ENCODE peak calls at places on chromosomes 2 and 18, in four cellular contexts. One of them, this sample, is unnamed.

GRCh38 chr18:11994346-11994707 is 13.0 kb downstream of the IMPA2 start:
- DNase-seq in heart left ventricle: no peak
- DNase-seq in A549: peak; percentile 23
- DNase-seq in tibial nerve: no peak
- DNase-seq in this sample: peak; percentile 71

GRCh38 chr2:390959-391358 is 103.1 kb upstream of the ALKAL2 start:
- DNase-seq in heart left ventricle: no peak
- DNase-seq in A549: no peak
- DNase-seq in tibial nerve: no peak
- DNase-seq in this sample: no peak

GRCh38 chr18:59742325-59743111 is 45.3 kb upstream of the CCBE1 start:
- DNase-seq in heart left ventricle: peak; percentile 48
- DNase-seq in A549: no peak
- DNase-seq in tibial nerve: no peak
- DNase-seq in this sample: no peak

GRCh38 chr2:226677080-226677479 is 122.5 kb downstream of the IRS1 start:
- DNase-seq in heart left ventricle: no peak
- DNase-seq in A549: no peak
- DNase-seq in tibial nerve: no peak
- DNase-seq in this sample: no peak

GRCh38 chr18:49048361-49048760 is 97.6 kb upstream of the SMAD7 start:
- DNase-seq in heart left ventricle: no peak
- DNase-seq in A549: no peak
- DNase-seq in tibial nerve: no peak
- DNase-seq in this sample: no peak

GRCh38 chr2:100513650-100514049 is 43.4 kb downstream of the NMS start:
- DNase-seq in heart left ventricle: no peak
- DNase-seq in A549: no peak
- DNase-seq in tibial nerve: no peak
- DNase-seq in this sample: no peak

GRCh38 chr2:182499706-182500470 is 73.1 kb upstream of the PDE1A start:
- DNase-seq in heart left ventricle: peak; percentile 54
- DNase-seq in A549: no peak
- DNase-seq in tibial nerve: no peak
- DNase-seq in this sample: no peak

GRCh38 chr2:124996406-124996805 is 971.3 kb downstream of the CNTNAP5 start:
- DNase-seq in heart left ventricle: no peak
- DNase-seq in A549: no peak
- DNase-seq in tibial nerve: no peak
- DNase-seq in this sample: no peak

GRCh38 chr2:233331536-233331935 is 22.8 kb upstream of the DGKD start:
- DNase-seq in heart left ventricle: peak; percentile 73
- DNase-seq in A549: no peak
- DNase-seq in tibial nerve: peak; percentile 16
- DNase-seq in this sample: no peak

GRCh38 chr2:238274152-238274865 is 14.1 kb downstream of the PER2 start:
- DNase-seq in heart left ventricle: peak; percentile 9
- DNase-seq in A549: no peak
- DNase-seq in tibial nerve: no peak
- DNase-seq in this sample: no peak

GRCh38 chr2:214038186-214038585 is 372.7 kb upstream of the VWC2L start:
- DNase-seq in heart left ventricle: no peak
- DNase-seq in A549: no peak
- DNase-seq in tibial nerve: no peak
- DNase-seq in this sample: no peak

GRCh38 chr2:212712991-212713390 is 174.4 kb upstream of the ERBB4 start:
- DNase-seq in heart left ventricle: no peak
- DNase-seq in A549: no peak
- DNase-seq in tibial nerve: no peak
- DNase-seq in this sample: no peak

GRCh38 chr2:71453404-71454220 is at the start of gene DYSF:
- DNase-seq in heart left ventricle: peak; percentile 80
- DNase-seq in A549: no peak
- DNase-seq in tibial nerve: no peak
- DNase-seq in this sample: no peak

GRCh38 chr18:24679062-24679461 is 218.6 kb downstream of the HRH4 start:
- DNase-seq in heart left ventricle: no peak
- DNase-seq in A549: no peak
- DNase-seq in tibial nerve: no peak
- DNase-seq in this sample: no peak

GRCh38 chr2:20093263-20094141 is 42.1 kb upstream of the LAPTM4A start:
- DNase-seq in heart left ventricle: peak; percentile 80
- DNase-seq in A549: peak; percentile 76
- DNase-seq in tibial nerve: peak; percentile 44
- DNase-seq in this sample: no peak

GRCh38 chr2:195636890-195637289 is 20.1 kb upstream of the SLC39A10 start:
- DNase-seq in heart left ventricle: no peak
- DNase-seq in A549: no peak
- DNase-seq in tibial nerve: no peak
- DNase-seq in this sample: no peak

DNA sequence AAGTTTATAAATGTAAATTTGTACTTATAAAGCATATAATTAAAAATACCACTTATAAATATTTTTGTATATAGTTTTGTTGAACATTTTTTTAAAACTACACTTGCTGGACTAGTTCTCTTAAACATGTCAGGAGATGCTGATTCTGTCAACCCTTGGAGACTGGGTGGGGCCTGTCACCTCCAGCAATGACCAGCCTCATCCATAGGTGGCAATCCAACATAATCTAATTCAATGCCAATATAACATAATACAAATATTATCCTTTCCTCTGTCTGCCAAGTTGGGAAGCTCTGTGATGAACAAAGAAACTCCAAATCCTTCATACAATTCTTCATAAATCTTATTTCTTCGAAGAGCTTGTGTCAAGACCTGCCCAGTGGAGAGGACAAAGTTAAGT is 140.4 kb downstream of the RBMS1 start:
- DNase-seq in heart left ventricle: no peak
- DNase-seq in A549: no peak
- DNase-seq in tibial nerve: no peak
- DNase-seq in this sample: no peak
- TF ChIP-seq CTCF in heart left ventricle: no peak
- TF ChIP-seq CTCF in A549: peak; percentile 50
- TF ChIP-seq CTCF in tibial nerve: no peak
- TF ChIP-seq CTCF in this sample: no peak

GRCh38 chr2:221415789-221416188 is 156.3 kb downstream of the EPHA4 start:
- DNase-seq in heart left ventricle: no peak
- DNase-seq in A549: no peak
- DNase-seq in tibial nerve: no peak
- DNase-seq in this sample: no peak
- H3K4me1 ChIP-seq in heart left ventricle: no peaks in the 10 kb centered on the region
- H3K4me1 ChIP-seq in A549: no peaks in the 10 kb centered on the region
- H3K4me1 ChIP-seq in tibial nerve: no peaks in the 10 kb centered on the region
- H3K4me1 ChIP-seq in this sample: no peaks in the 10 kb centered on the region

GRCh38 chr18:9737814-9738160 is 29.7 kb downstream of the RAB31 start:
- DNase-seq in heart left ventricle: no peak
- DNase-seq in A549: no peak
- DNase-seq in tibial nerve: no peak
- DNase-seq in this sample: peak; percentile 63
- H3K27ac ChIP-seq in heart left ventricle: no peak overlapping the region
- H3K27ac ChIP-seq in A549: peak overlapping the region; percentile 14
- H3K27ac ChIP-seq in tibial nerve: no peak overlapping the region
- H3K27ac ChIP-seq in this sample: no peak overlapping the region

GRCh38 chr2:38971377-38971776 is 81.7 kb downstream of the ARHGEF33 start:
- DNase-seq in heart left ventricle: no peak
- DNase-seq in A549: no peak
- DNase-seq in tibial nerve: no peak
- DNase-seq in this sample: no peak

GRCh38 chr2:38978504-38978903 is 88.8 kb downstream of the ARHGEF33 start:
- DNase-seq in heart left ventricle: no peak
- DNase-seq in A549: no peak
- DNase-seq in tibial nerve: no peak
- DNase-seq in this sample: no peak

GRCh38 chr2:38973266-38973665 is 83.6 kb downstream of the ARHGEF33 start:
- DNase-seq in heart left ventricle: no peak
- DNase-seq in A549: no peak
- DNase-seq in tibial nerve: no peak
- DNase-seq in this sample: no peak

GRCh38 chr2:38977047-38977446 is 87.4 kb downstream of the ARHGEF33 start:
- DNase-seq in heart left ventricle: no peak
- DNase-seq in A549: no peak
- DNase-seq in tibial nerve: no peak
- DNase-seq in this sample: no peak

DNA sequence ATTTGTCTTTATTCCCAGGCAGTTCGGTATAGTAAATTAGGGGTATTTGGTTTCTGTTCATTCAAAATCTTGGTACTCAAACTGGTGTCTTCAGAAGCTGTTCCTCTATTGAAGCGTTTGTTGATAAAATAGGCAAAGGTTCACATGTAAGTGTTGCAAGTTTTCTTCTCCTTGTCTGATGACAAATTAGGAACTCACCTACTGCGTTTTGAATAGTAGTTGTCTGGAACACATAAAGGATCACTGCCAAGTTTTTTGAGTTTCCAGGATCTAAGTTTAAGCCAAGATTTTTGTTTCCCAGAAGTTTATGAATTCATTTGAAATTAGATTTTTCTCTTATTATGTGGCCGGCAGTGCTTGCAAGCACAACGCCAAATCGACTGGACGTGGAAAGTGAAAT is 85.3 kb downstream of the ARHGEF33 start:
- DNase-seq in heart left ventricle: no peak
- DNase-seq in A549: no peak
- DNase-seq in tibial nerve: no peak
- DNase-seq in this sample: no peak
- TF ChIP-seq CTCF in heart left ventricle: no peak
- TF ChIP-seq CTCF in A549: no peak
- TF ChIP-seq CTCF in tibial nerve: no peak
- TF ChIP-seq CTCF in this sample: no peak

GRCh38 chr18:13225261-13225660 is 6.7 kb downstream of the LDLRAD4 start:
- DNase-seq in heart left ventricle: no peak
- DNase-seq in A549: no peak
- DNase-seq in tibial nerve: no peak
- DNase-seq in this sample: no peak

GRCh38 chr18:13231151-13231550 is 12.6 kb downstream of the LDLRAD4 start:
- DNase-seq in heart left ventricle: no peak
- DNase-seq in A549: no peak
- DNase-seq in tibial nerve: no peak
- DNase-seq in this sample: no peak

GRCh38 chr18:13229021-13229671 is 10.6 kb downstream of the LDLRAD4 start:
- DNase-seq in heart left ventricle: no peak
- DNase-seq in A549: no peak
- DNase-seq in tibial nerve: no peak
- DNase-seq in this sample: no peak

GRCh38 chr18:13226533-13227144 is 8.1 kb downstream of the LDLRAD4 start:
- DNase-seq in heart left ventricle: no peak
- DNase-seq in A549: no peak
- DNase-seq in tibial nerve: no peak
- DNase-seq in this sample: no peak

DNA sequence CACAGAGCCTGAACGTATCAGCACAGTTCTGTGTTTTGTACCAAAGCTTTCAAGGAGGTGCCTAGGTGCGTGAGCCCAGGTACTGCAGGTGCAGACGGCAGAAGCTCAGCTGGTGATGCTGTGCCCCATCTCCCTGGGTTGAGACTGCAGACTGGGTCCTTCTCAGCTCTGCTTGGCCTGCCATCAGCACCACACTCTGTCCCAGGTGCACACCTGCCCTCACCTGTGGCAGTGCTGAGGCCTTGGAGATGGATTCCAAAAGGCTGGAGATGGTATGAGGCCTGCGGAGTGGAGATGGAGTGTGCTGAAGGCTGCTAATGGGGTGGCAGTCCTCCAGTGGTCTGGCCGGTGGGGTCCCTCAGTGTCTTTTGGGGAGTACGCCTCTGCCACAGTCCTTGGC is 9.3 kb downstream of the LDLRAD4 start:
- DNase-seq in heart left ventricle: no peak
- DNase-seq in A549: no peak
- DNase-seq in tibial nerve: no peak
- DNase-seq in this sample: no peak
- H3K4me1 ChIP-seq in heart left ventricle: peaks cover 16% of the 10 kb centered on the region
- H3K4me1 ChIP-seq in A549: no peaks in the 10 kb centered on the region
- H3K4me1 ChIP-seq in tibial nerve: peaks cover 13% of the 10 kb centered on the region
- H3K4me1 ChIP-seq in this sample: peaks cover 9% of the 10 kb centered on the region

DNA sequence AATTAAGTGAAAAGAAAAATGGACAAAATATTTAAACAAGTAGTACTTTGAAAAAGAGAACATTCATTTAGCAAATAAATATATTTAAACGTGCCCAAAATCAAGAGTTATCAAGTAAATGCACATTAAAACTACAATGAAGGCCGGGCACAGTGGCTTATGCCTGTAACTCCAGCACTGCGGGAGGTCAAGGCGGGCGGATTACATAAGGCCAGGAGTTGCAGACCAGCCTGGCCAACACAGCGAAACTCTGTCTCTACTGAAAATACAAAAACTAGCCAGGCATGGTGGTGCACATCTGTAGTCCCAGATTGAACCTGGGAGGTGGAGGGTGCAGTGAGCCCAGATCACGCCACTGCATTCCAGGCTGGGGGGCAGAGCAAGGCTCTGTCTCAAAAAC is 9.8 kb downstream of the STAM2 start:
- DNase-seq in heart left ventricle: no peak
- DNase-seq in A549: no peak
- DNase-seq in tibial nerve: no peak
- DNase-seq in this sample: no peak
- H3K27ac ChIP-seq in heart left ventricle: no peak overlapping the region
- H3K27ac ChIP-seq in A549: no peak overlapping the region
- H3K27ac ChIP-seq in tibial nerve: no peak overlapping the region
- H3K27ac ChIP-seq in this sample: no peak overlapping the region

DNA sequence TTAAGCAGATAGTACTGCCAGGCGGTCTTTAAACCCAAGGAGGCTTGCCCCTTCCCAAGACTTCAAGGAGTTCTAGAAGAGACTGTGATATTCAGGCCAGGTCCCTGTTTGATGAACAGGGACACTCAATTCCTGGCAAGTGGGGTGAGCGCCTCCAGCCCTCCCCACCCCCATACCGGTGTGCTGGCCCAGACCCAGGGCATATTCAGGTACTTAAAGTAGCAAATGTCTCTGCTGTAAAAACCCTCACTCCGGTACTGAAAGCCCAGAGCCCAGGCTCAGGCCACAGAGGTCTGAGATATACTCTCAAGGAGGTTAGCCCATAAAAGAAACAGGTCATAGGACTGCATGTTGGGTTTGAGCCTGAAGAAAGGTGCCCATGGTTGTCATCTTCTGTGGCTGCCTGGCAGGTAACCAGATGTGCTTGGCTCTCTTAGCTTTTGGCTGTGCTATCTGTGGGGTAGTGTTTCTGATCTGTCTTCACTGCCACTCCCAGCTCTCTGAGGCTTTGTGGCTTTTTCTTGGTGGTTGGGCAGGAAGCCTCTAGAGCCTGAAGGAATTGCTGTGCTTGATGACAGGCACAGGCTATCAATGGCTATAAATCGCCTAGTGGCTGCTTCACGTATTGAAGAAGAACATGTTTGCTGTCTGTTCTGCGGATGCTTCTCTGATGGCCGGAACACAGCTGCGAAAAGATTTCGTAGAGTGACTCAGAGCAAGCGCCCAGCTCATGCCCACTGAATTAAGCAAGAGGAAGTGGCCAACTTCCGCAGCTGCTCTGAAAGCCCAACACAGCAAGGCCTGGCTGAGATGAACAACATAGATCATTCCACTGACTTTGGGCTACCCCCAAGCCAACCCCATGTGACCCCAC is 63.3 kb upstream of the ALPP start:
- DNase-seq in heart left ventricle: peak; percentile 66
- DNase-seq in A549: no peak
- DNase-seq in tibial nerve: no peak
- DNase-seq in this sample: no peak
- TF ChIP-seq CTCF in heart left ventricle: no peak
- TF ChIP-seq CTCF in A549: no peak
- TF ChIP-seq CTCF in tibial nerve: peak; percentile 40
- TF ChIP-seq CTCF in this sample: no peak